ENCODE peak calls at places on chromosomes 5 and 9, in four cellular contexts. A is GDM1, T is GM20000, F is SHP77. V is an unnamed sample.

GRCh38 chr5:140106805-140107311 is 7.1 kb upstream of the PURA start:
- DNase-seq in A (no peak), T (peak), F (no peak), V (no peak)

GRCh38 chr5:59798862-59799667 is 94.5 kb downstream of the PDE4D start:
- DNase-seq in A (no peak), T (no peak), F (peak), V (no peak)

GRCh38 chr5:60092671-60093422 is 199.3 kb upstream of the PDE4D start:
- DNase-seq in A (no peak), T (no peak), F (no peak), V (no peak)

GRCh38 chr5:16894236-16895057 is 41.6 kb downstream of the MYO10 start:
- DNase-seq in A (no peak), T (no peak), F (peak), V (no peak)

GRCh38 chr5:140232731-140233130 is 57.7 kb downstream of the CYSTM1 start:
- DNase-seq in A (no peak), T (no peak), F (no peak), V (no peak)

GRCh38 chr9:124419832-124420489 is 4.7 kb upstream of the PSMB7 start:
- DNase-seq in A (no peak), T (no peak), F (no peak), V (no peak)

GRCh38 chr5:134503937-134504437 is 21.5 kb upstream of the JADE2 start:
- DNase-seq in A (no peak), T (no peak), F (no peak), V (no peak)

GRCh38 chr5:19676895-19677294 is 311.1 kb downstream of the CDH18 start:
- DNase-seq in A (no peak), T (no peak), F (no peak), V (no peak)

GRCh38 chr5:169641253-169641652 is 4.2 kb downstream of the DOCK2 start:
- DNase-seq in A (no peak), T (no peak), F (no peak), V (no peak)

GRCh38 chr9:136039488-136039887 is 55.6 kb downstream of the NACC2 start:
- DNase-seq in A (no peak), T (no peak), F (no peak), V (no peak)

GRCh38 chr5:32369542-32370155 is 56.9 kb upstream of the MTMR12 start:
- DNase-seq in A (no peak), T (no peak), F (no peak), V (no peak)

GRCh38 chr9:29211681-29212589 is 1638.7 kb upstream of the C9orf72 start:
- DNase-seq in A (no peak), T (peak), F (peak), V (no peak)

GRCh38 chr9:3337515-3337914 is 188.3 kb downstream of the RFX3 start:
- DNase-seq in A (no peak), T (no peak), F (no peak), V (no peak)

GRCh38 chr9:136309101-136309801 is 5.4 kb upstream of the CCDC187 start:
- DNase-seq in A (peak), T (no peak), F (peak), V (no peak)

GRCh38 chr5:129046151-129046550 is 48.4 kb upstream of the ISOC1 start:
- DNase-seq in A (no peak), T (no peak), F (no peak), V (no peak)

GRCh38 chr5:55303238-55303690 is 4.2 kb downstream of the DHX29 start:
- DNase-seq in A (no peak), T (no peak), F (no peak), V (peak)

GRCh38 chr5:157748740-157749461 is 5.4 kb downstream of the LSM11 start:
- DNase-seq in A (no peak), T (no peak), F (no peak), V (no peak)

GRCh38 chr9:108053555-108054061 is 564.0 kb upstream of the KLF4 start:
- DNase-seq in A (no peak), T (no peak), F (no peak), V (no peak)

GRCh38 chr9:132351404-132352050 is 3.3 kb downstream of the SETX start:
- DNase-seq in A (no peak), T (no peak), F (no peak), V (no peak)

GRCh38 chr9:22208846-22209585 is 199.9 kb upstream of the CDKN2B start:
- DNase-seq in A (no peak), T (no peak), F (no peak), V (no peak)

GRCh38 chr5:10140195-10140973 is 109.3 kb downstream of the ATPSCKMT start:
- DNase-seq in A (no peak), T (no peak), F (peak), V (no peak)

GRCh38 chr9:84846501-84847323 is 177.2 kb downstream of the NTRK2 start:
- DNase-seq in A (no peak), T (no peak), F (no peak), V (no peak)

GRCh38 chr9:93137362-93137761 is 3.3 kb upstream of the NINJ1 start:
- DNase-seq in A (no peak), T (no peak), F (no peak), V (no peak)

GRCh38 chr5:75706775-75707174 is 10.5 kb downstream of the POC5 start:
- DNase-seq in A (no peak), T (no peak), F (no peak), V (no peak)

GRCh38 chr5:89417990-89418820 is 535.2 kb upstream of the MEF2C start:
- DNase-seq in A (no peak), T (no peak), F (no peak), V (no peak)

GRCh38 chr5:179763215-179763945 is 30.4 kb upstream of the LTC4S start:
- DNase-seq in A (peak), T (peak), F (peak), V (peak)

GRCh38 chr9:94286056-94286455 is 27.0 kb downstream of the ZNF169 start:
- DNase-seq in A (no peak), T (no peak), F (no peak), V (no peak)

GRCh38 chr5:41510176-41510831 is at the start of gene PLCXD3:
- DNase-seq in A (no peak), T (no peak), F (peak), V (no peak)

GRCh38 chr5:133838286-133838685 is 130.1 kb downstream of the C5orf15 start:
- DNase-seq in A (no peak), T (no peak), F (no peak), V (no peak)

V was measured in Karpas-422.